ENCODE peak calls at places on chromosomes 1 and 21, in eight cellular contexts. D, A, I, P, J, G, Z and W are unnamed samples. For H3K4me1, the result is how much of the 10 kb centered on the place peaks cover.

GRCh38 chr1:153245466-153245865 is 14.0 kb upstream of the LORICRIN start:
- DNase-seq in D (no peak), A (no peak), I (no peak), P (no peak), J (no peak), G (no peak), Z (no peak), W (no peak)

GRCh38 chr21:33374080-33374873 is 28.9 kb upstream of the IFNGR2 start:
- DNase-seq in D (peak), A (peak), I (peak), P (no peak), J (no peak), G (peak), Z (peak), W (peak)

GRCh38 chr1:182391028-182391361 is 595 bp downstream of the GLUL start:
- DNase-seq in D (no peak), A (no peak), I (no peak), P (no peak), J (no peak), G (no peak), Z (no peak), W (no peak)

GRCh38 chr1:9814619-9815018 is 9.1 kb downstream of the CLSTN1 start:
- DNase-seq in D (no peak), A (no peak), I (no peak), P (no peak), J (peak), G (no peak), Z (no peak), W (no peak)

GRCh38 chr1:215004121-215004837 is 78.3 kb upstream of the KCNK2 start:
- DNase-seq in D (no peak), A (peak), I (no peak), P (no peak), J (no peak), G (no peak), Z (no peak), W (no peak)

GRCh38 chr1:100188617-100189016 is 10.6 kb upstream of the LRRC39 start:
- DNase-seq in D (peak), A (peak), I (no peak), P (no peak), J (peak), G (no peak), Z (peak), W (no peak)

GRCh38 chr1:187624812-187625542 is 796.2 kb downstream of the PLA2G4A start:
- DNase-seq in D (peak), A (peak), I (no peak), P (no peak), J (no peak), G (no peak), Z (peak), W (no peak)

GRCh38 chr21:14602418-14602987 is 56.4 kb upstream of the SAMSN1 start:
- DNase-seq in D (no peak), A (no peak), I (no peak), P (no peak), J (no peak), G (no peak), Z (no peak), W (no peak)

GRCh38 chr1:45001011-45001481 is 10.1 kb downstream of the HECTD3 start:
- DNase-seq in D (no peak), A (no peak), I (no peak), P (no peak), J (no peak), G (no peak), Z (no peak), W (peak)

GRCh38 chr1:55362558-55362957 is 147.4 kb upstream of the USP24 start:
- DNase-seq in D (no peak), A (peak), I (no peak), P (no peak), J (no peak), G (no peak), Z (peak), W (no peak)

GRCh38 chr1:200342511-200343400 is 67.1 kb downstream of the ZNF281 start:
- DNase-seq in D (no peak), A (peak), I (no peak), P (no peak), J (no peak), G (no peak), Z (peak), W (no peak)

GRCh38 chr1:63679076-63679475 is 85.9 kb downstream of the PGM1 start:
- DNase-seq in D (no peak), A (no peak), I (no peak), P (no peak), J (no peak), G (no peak), Z (peak), W (no peak)

GRCh38 chr1:247440001-247440620 is 17.8 kb downstream of the OR2B11 start:
- DNase-seq in D (no peak), A (no peak), I (peak), P (no peak), J (no peak), G (no peak), Z (no peak), W (no peak)

GRCh38 chr1:114164840-114165543 is 11.3 kb upstream of the SYT6 start:
- DNase-seq in D (no peak), A (no peak), I (no peak), P (no peak), J (no peak), G (no peak), Z (no peak), W (no peak)

GRCh38 chr1:36081926-36082485 is 1.9 kb upstream of the TEKT2 start:
- DNase-seq in D (no peak), A (no peak), I (no peak), P (no peak), J (no peak), G (no peak), Z (no peak), W (no peak)

GRCh38 chr1:88983791-88984552 is 8.5 kb downstream of the KYAT3 start:
- DNase-seq in D (peak), A (peak), I (peak), P (no peak), J (no peak), G (no peak), Z (peak), W (no peak)

GRCh38 chr1:201023517-201023902 is at the start of gene KIF21B:
- DNase-seq in D (peak), A (peak), I (peak), P (peak), J (peak), G (peak), Z (no peak), W (peak)

GRCh38 chr1:98112631-98113030 is 191.8 kb upstream of the DPYD start:
- DNase-seq in D (no peak), A (no peak), I (no peak), P (no peak), J (no peak), G (no peak), Z (no peak), W (no peak)

GRCh38 chr21:46051821-46052675 is 45.9 kb upstream of the COL6A2 start:
- DNase-seq in D (no peak), A (no peak), I (no peak), P (no peak), J (peak), G (no peak), Z (no peak), W (no peak)

GRCh38 chr1:82485591-82486369 is 685.0 kb downstream of the ADGRL2 start:
- DNase-seq in D (peak), A (peak), I (no peak), P (no peak), J (peak), G (no peak), Z (no peak), W (peak)

GRCh38 chr1:204565617-204566582 is 49.7 kb downstream of the MDM4 start:
- DNase-seq in D (peak), A (peak), I (peak), P (no peak), J (peak), G (no peak), Z (peak), W (peak)

GRCh38 chr1:30718636-30719405 is 4.6 kb downstream of the MATN1 start:
- DNase-seq in D (peak), A (peak), I (peak), P (peak), J (peak), G (peak), Z (peak), W (peak)
- H3K4me1 ChIP-seq in D (under half), A (under half), I (under half), P (under half), J (under half), G (under half), Z (under half), W (under half)

GRCh38 chr1:26023826-26024225 is 2.3 kb downstream of the EXTL1 start:
- DNase-seq in D (no peak), A (no peak), I (no peak), P (no peak), J (no peak), G (no peak), Z (no peak), W (no peak)
- H3K4me1 ChIP-seq in D (under half), A (under half), I (under half), P (under half), J (under half), G (under half), Z (under half), W (under half)

GRCh38 chr1:234533034-234533571 is 54.1 kb upstream of the TARBP1 start:
- DNase-seq in D (no peak), A (peak), I (no peak), P (peak), J (peak), G (no peak), Z (peak), W (peak)

GRCh38 chr1:234530641-234531040 is 51.7 kb upstream of the TARBP1 start:
- DNase-seq in D (no peak), A (no peak), I (no peak), P (no peak), J (peak), G (no peak), Z (no peak), W (no peak)

GRCh38 chr1:234533975-234534876 is 55.2 kb upstream of the TARBP1 start:
- DNase-seq in D (no peak), A (peak), I (no peak), P (peak), J (peak), G (peak), Z (peak), W (peak)

GRCh38 chr1:234531181-234532132 is 52.5 kb upstream of the TARBP1 start:
- DNase-seq in D (no peak), A (peak), I (no peak), P (peak), J (peak), G (no peak), Z (peak), W (peak)

GRCh38 chr1:234532511-234532922 is 53.5 kb upstream of the TARBP1 start:
- DNase-seq in D (no peak), A (peak), I (no peak), P (peak), J (peak), G (no peak), Z (no peak), W (peak)
- H3K4me1 ChIP-seq in D (under half), A (under half), I (under half), P (half or more), J (under half), G (under half), Z (under half), W (half or more)

GRCh38 chr1:164308101-164308500 is 250.9 kb upstream of the PBX1 start:
- DNase-seq in D (no peak), A (no peak), I (no peak), P (no peak), J (no peak), G (no peak), Z (no peak), W (no peak)
- H3K4me1 ChIP-seq in D (under half), A (under half), I (under half), P (under half), J (under half), G (under half), Z (under half), W (under half)

GRCh38 chr1:27615346-27616004 is 11.5 kb upstream of the AHDC1 start:
- DNase-seq in D (no peak), A (no peak), I (no peak), P (no peak), J (no peak), G (no peak), Z (no peak), W (no peak)

GRCh38 chr1:27617420-27617819 is 13.5 kb upstream of the AHDC1 start:
- DNase-seq in D (no peak), A (no peak), I (no peak), P (no peak), J (no peak), G (no peak), Z (no peak), W (no peak)

GRCh38 chr1:27621067-27621920 is 13.7 kb downstream of the FGR start:
- DNase-seq in D (no peak), A (peak), I (peak), P (no peak), J (no peak), G (no peak), Z (peak), W (peak)

GRCh38 chr1:27616441-27616840 is 12.5 kb upstream of the AHDC1 start:
- DNase-seq in D (no peak), A (no peak), I (peak), P (no peak), J (no peak), G (no peak), Z (no peak), W (no peak)

DNA sequence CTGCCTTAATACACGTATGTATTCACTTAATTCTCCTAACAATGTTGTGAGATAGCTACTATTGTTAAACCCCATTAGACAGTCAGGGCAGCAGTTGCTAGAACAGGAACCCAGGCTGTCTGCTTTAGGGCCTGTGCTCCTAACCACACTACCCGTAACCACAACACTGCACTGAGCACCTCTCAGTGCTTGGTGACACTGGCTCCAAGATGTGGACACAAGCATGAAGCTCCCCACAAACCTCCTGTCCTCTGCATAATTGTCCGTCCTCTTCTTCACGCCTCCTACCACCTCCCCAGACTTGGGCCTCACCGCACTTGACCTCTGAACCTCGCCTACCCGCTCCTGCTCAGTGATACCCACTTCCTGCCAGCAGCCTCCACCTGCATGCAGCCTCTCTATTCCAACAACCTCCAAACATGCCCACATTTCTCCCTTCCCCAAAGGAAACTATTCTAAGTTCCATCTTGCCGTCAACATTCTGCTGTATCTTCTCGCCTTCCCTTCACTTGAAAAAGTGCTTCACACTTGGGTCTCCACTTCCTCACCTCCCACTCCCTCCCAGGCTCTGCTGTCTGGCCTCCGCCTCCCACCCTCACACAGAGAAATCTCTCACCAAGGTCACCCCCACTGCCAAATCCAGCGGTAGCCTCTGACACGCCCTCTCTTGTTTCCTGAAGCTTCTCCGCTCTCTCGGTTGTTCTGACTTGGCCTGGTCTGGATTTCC is 14.6 kb upstream of the AHDC1 start:
- DNase-seq in D (no peak), A (no peak), I (no peak), P (no peak), J (no peak), G (no peak), Z (no peak), W (no peak)
- H3K4me1 ChIP-seq in D (under half), A (under half), I (under half), P (under half), J (under half), G (under half), Z (under half), W (under half)

GRCh38 chr1:154347961-154348360 is 22.6 kb downstream of the ATP8B2 start:
- DNase-seq in D (no peak), A (no peak), I (no peak), P (no peak), J (no peak), G (no peak), Z (no peak), W (no peak)
- H3K4me1 ChIP-seq in D (under half), A (under half), I (under half), P (under half), J (under half), G (under half), Z (under half), W (under half)